ENCODE peak calls at places on chromosome 1, in four cellular contexts. A is activated T-helper 1 cell treated with anti-CD3 and anti-CD28 coated beads, Interleukin-12 subunit alpha, Interleukin-12 subunit beta, Interleukin-2, Interleukin-4 antibody, amounts not matched to agents 30 ng/mL and 10 ng/mL and 1 ng/mL, durations not matched to agents 14 hours and 24 hours and 36 hours; I is amniotic stem cell; V is psoas muscle. E is an unnamed sample.

GRCh38 chr1:246753670-246754535 is 29.7 kb downstream of the SCCPDH start:
- DNase-seq in A (peak), I (peak), V (peak), E (no peak)

GRCh38 chr1:61097326-61097725 is 15.0 kb downstream of the NFIA start:
- DNase-seq in A (no peak), I (no peak), V (no peak), E (no peak)

GRCh38 chr1:21573971-21574458 is 64.8 kb downstream of the ALPL start:
- DNase-seq in A (no peak), I (peak), V (peak), E (no peak)

GRCh38 chr1:56202743-56203142 is 376.6 kb downstream of the PLPP3 start:
- DNase-seq in A (no peak), I (no peak), V (no peak), E (no peak)

GRCh38 chr1:185170291-185170848 is 13.4 kb downstream of the SWT1 start:
- DNase-seq in A (peak), I (peak), V (no peak), E (no peak)

GRCh38 chr1:187481581-187482148 is 652.9 kb downstream of the PLA2G4A start:
- DNase-seq in A (no peak), I (no peak), V (no peak), E (no peak)

GRCh38 chr1:93033029-93033428 is 46.1 kb upstream of the MTF2 start:
- DNase-seq in A (no peak), I (no peak), V (no peak), E (no peak)

GRCh38 chr1:63903947-63904346 is 130.1 kb downstream of the ROR1 start:
- DNase-seq in A (no peak), I (no peak), V (no peak), E (no peak)

GRCh38 chr1:24353292-24353891 is 34.2 kb downstream of the GRHL3 start:
- DNase-seq in A (no peak), I (no peak), V (no peak), E (no peak)